ENCODE peak calls at places on chromosome 15, in ten cellular contexts. W, Z, N, U, V, F, C, D, B and L are unnamed samples.

GRCh38 chr15:87955284-87955909 is 301.1 kb downstream of the NTRK3 start:
- DNase-seq in D (no peak), W (no peak), C (no peak), N (no peak), Z (no peak), U (no peak), V (no peak), B (no peak), F (no peak), L (no peak)

GRCh38 chr15:88911766-88912118 is 1.4 kb downstream of the MFGE8 start:
- DNase-seq in V (no peak), C (no peak), Z (peak; percentile 65), N (no peak), U (no peak), B (no peak), D (peak; percentile 76), F (no peak), W (no peak), L (no peak)

GRCh38 chr15:62895905-62896316 is 146.6 kb upstream of the TPM1 start:
- DNase-seq in C (no peak), U (no peak), N (no peak), F (peak; percentile 19), B (no peak), V (no peak), D (peak; percentile 84), Z (peak; percentile 72), W (no peak), L (no peak)

GRCh38 chr15:90645873-90646605 is 71.1 kb upstream of the BLM start:
- DNase-seq in D (no peak), Z (no peak), F (no peak), W (no peak), B (no peak), N (no peak), V (no peak), C (no peak), U (no peak), L (no peak)

GRCh38 chr15:82595203-82595602 is 52.0 kb downstream of the CPEB1 start:
- DNase-seq in F (no peak), V (no peak), C (no peak), B (no peak), D (no peak), U (no peak), N (no peak), Z (no peak), W (peak; percentile 31), L (no peak)

GRCh38 chr15:71547066-71547465 is 263.3 kb upstream of the NR2E3 start:
- DNase-seq in C (no peak), U (peak; percentile 61), F (no peak), W (no peak), Z (no peak), N (no peak), V (no peak), B (no peak), D (no peak), L (no peak)

GRCh38 chr15:29776859-29777258 is 45.4 kb downstream of the TJP1 start:
- DNase-seq in C (no peak), D (no peak), V (no peak), B (no peak), U (no peak), F (no peak), Z (no peak), W (no peak), N (no peak), L (no peak)

GRCh38 chr15:85297537-85297936 is 82.9 kb upstream of the AKAP13 start:
- DNase-seq in U (no peak), C (no peak), W (no peak), Z (no peak), V (no peak), F (no peak), N (no peak), B (no peak), D (no peak), L (no peak)

DNA sequence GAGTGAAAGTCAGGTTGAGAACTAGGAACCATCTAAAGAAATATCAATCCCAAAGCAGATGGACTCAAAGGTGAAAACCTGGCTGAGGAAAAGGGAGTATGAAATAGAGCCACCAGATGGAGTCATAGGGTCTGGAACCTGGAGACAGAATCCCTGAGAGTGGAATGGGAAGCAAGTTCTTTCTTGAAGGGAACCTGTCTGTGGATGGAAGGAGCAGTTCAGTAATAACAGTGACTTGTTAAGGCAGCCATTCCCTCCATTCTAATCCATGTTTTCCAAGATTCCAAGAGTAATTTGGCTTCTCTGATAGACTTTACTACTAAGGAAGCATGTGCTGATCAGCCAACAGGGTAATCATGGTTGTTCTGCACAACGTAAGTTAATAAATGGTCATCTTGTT is 22.5 kb upstream of the AQP9 start:
- DNase-seq in V (no peak), C (no peak), Z (peak; percentile 9), N (no peak), W (no peak), D (peak; percentile 56), U (no peak), F (peak; percentile 28), B (no peak), L (no peak)
- TF ChIP-seq CTCF in V (no peak), C (no peak), Z (peak; percentile 40), N (no peak), W (no peak), D (peak; percentile 59), U (no peak), F (peak; percentile 41), B (no peak), L (no peak)

GRCh38 chr15:69225355-69226027 is 65.1 kb downstream of the GLCE start:
- DNase-seq in C (peak; percentile 9), W (no peak), B (no peak), F (no peak), Z (peak; percentile 65), U (no peak), D (peak; percentile 14), N (no peak), V (no peak), L (no peak)
- TF ChIP-seq CTCF in C (peak; percentile 55), W (no peak), B (no peak), F (peak; percentile 29), Z (peak; percentile 40), U (no peak), D (peak; percentile 42), N (no peak), V (no peak), L (no peak)

DNA sequence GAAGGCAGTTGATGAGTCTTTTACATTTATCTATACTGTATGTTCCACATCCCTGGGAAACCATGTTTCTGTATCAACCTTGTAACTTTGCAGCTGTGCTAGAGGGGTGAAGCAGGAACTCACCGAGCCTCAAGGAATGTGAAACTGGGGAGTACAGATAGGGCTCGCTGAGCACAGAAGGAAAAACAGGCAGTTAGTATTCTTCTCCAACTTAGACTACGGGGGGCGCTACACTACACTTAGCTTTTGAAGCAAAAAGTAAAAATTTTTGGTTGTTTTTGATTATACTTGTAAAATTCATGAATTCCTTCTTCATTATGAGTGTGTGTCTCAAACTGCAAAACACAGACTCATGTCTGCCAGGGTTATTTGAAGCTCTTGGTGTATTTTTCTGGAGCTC is 132.7 kb upstream of the RGMA start:
- DNase-seq in D (no peak), Z (no peak), N (no peak), U (no peak), V (no peak), B (no peak), W (no peak), F (no peak), C (no peak), L (no peak)
- TF ChIP-seq CTCF in D (no peak), Z (no peak), N (no peak), U (no peak), V (peak; percentile 16), B (no peak), W (no peak), F (no peak), C (no peak), L (no peak)

GRCh38 chr15:67613708-67614107 is 71.2 kb downstream of the MAP2K5 start:
- DNase-seq in V (no peak), N (no peak), C (peak; percentile 4), Z (no peak), D (no peak), U (no peak), B (no peak), W (no peak), F (no peak), L (no peak)
- TF ChIP-seq CTCF in V (peak; percentile 53), N (no peak), C (peak; percentile 58), Z (peak; percentile 11), D (peak; percentile 15), U (peak; percentile 16), B (no peak), W (no peak), F (peak; percentile 21), L (no peak)

GRCh38 chr15:39539466-39539865 is 41.4 kb upstream of the THBS1 start:
- DNase-seq in C (no peak), Z (no peak), V (no peak), U (no peak), F (no peak), B (no peak), N (no peak), D (no peak), W (no peak), L (no peak)

GRCh38 chr15:39539973-39540558 is 40.8 kb upstream of the THBS1 start:
- DNase-seq in W (no peak), B (no peak), U (no peak), D (no peak), Z (no peak), V (no peak), N (no peak), C (no peak), F (no peak), L (no peak)

GRCh38 chr15:39542385-39543065 is 38.4 kb upstream of the THBS1 start:
- DNase-seq in Z (no peak), D (no peak), B (no peak), N (no peak), W (no peak), C (no peak), V (no peak), U (no peak), F (no peak), L (no peak)

GRCh38 chr15:39546842-39547241 is 34.0 kb upstream of the THBS1 start:
- DNase-seq in W (no peak), Z (no peak), N (no peak), B (no peak), D (no peak), F (no peak), U (no peak), C (no peak), V (no peak), L (no peak)

DNA sequence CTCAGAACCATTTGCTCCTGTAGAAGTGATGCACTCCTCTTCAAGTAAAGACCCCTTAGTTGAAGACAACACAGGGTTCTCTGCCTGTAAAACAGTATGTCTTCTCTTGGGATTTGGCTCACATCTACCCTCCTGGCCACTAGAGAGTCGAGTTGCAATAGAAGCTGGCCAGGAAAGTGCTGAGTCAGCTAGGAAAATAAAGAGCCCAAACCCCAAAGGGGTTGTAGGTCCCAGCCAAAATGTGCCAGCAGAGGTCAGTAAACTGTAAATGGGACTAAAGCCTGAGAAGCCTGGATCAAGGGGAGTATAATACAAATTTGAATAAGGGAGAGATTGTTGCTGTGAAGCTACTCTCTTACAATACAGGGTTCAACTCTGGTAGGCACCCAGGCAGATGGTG is 37.2 kb upstream of the THBS1 start:
- DNase-seq in W (no peak), C (no peak), B (no peak), N (no peak), U (no peak), Z (no peak), F (no peak), V (no peak), D (no peak), L (no peak)
- TF ChIP-seq CTCF in W (no peak), C (no peak), B (no peak), N (no peak), U (no peak), Z (peak; percentile 3), F (no peak), V (no peak), D (no peak), L (no peak)